ENCODE peak calls at places on chromosomes 5 and 9, in ten cellular contexts. T is NB4, P is OCI-LY7, Z is fibroblast of lung, K is pancreas, C is upper lobe of right lung, X is neural crest cell, F is natural killer cell, E is sigmoid colon, Q is PC-3. D is an unnamed sample.

GRCh38 chr9:115208503-115208902 is 90.5 kb upstream of the TNC start:
- DNase-seq in F (no peak), K (no peak), Z (peak; percentile 89), C (no peak), Q (peak; percentile 26), E (no peak), P (no peak), X (no peak), T (no peak), D (peak; percentile 46)

GRCh38 chr9:127162046-127162445 is 39.6 kb upstream of the ANGPTL2 start:
- DNase-seq in Z (no peak), P (peak; percentile 14), K (no peak), T (peak; percentile 80), C (no peak), F (no peak), Q (peak; percentile 2), E (peak; percentile 47), X (no peak), D (no peak)

GRCh38 chr9:29625292-29625731 is 2052.0 kb upstream of the C9orf72 start:
- DNase-seq in K (no peak), E (no peak), F (no peak), Q (no peak), X (no peak), Z (peak; percentile 60), C (no peak), T (no peak), P (no peak), D (peak; percentile 19)

GRCh38 chr9:116895956-116896355 is 208.9 kb downstream of the TRIM32 start:
- DNase-seq in P (no peak), C (no peak), X (no peak), K (no peak), Z (no peak), F (no peak), T (no peak), Q (peak; percentile 68), E (no peak), D (no peak)

GRCh38 chr5:59416441-59416840 is 477.1 kb downstream of the PDE4D start:
- DNase-seq in F (no peak), X (no peak), Z (peak; percentile 17), C (no peak), E (no peak), Q (peak; percentile 32), T (no peak), K (no peak), P (no peak), D (peak; percentile 5)

GRCh38 chr9:88681434-88681833 is 146.5 kb downstream of the NXNL2 start:
- DNase-seq in F (no peak), Z (no peak), P (no peak), X (no peak), T (no peak), K (no peak), C (no peak), E (no peak), Q (no peak), D (no peak)

GRCh38 chr9:121736147-121736721 is 84.8 kb downstream of the DAB2IP start:
- DNase-seq in Z (peak; percentile 47), C (peak; percentile 91), F (no peak), P (no peak), E (peak; percentile 91), Q (no peak), T (no peak), X (peak; percentile 38), K (peak; percentile 76), D (peak; percentile 59)

GRCh38 chr5:102911973-102912372 is 156.9 kb downstream of the PAM start:
- DNase-seq in P (no peak), F (no peak), Z (peak; percentile 84), E (no peak), Q (peak; percentile 92), X (no peak), T (no peak), C (no peak), K (no peak), D (peak; percentile 88)

GRCh38 chr9:38068616-38068865 is 486 bp downstream of the SHB start:
- DNase-seq in Z (peak; percentile 62), Q (peak; percentile 29), C (no peak), P (peak; percentile 30), E (peak; percentile 73), X (peak; percentile 22), K (no peak), F (peak; percentile 26), T (peak; percentile 58), D (peak; percentile 53)

GRCh38 chr5:102733534-102733933 is 21.6 kb upstream of the PAM start:
- DNase-seq in E (no peak), K (no peak), C (no peak), Q (no peak), Z (no peak), T (no peak), F (no peak), X (no peak), P (no peak), D (no peak)

GRCh38 chr5:180034564-180034963 is 37.0 kb downstream of the RNF130 start:
- DNase-seq in T (peak; percentile 41), F (no peak), Q (peak; percentile 73), P (no peak), K (no peak), C (no peak), E (no peak), Z (peak; percentile 57), X (no peak), D (no peak)

GRCh38 chr9:107739601-107740082 is 250.1 kb upstream of the KLF4 start:
- DNase-seq in E (peak; percentile 74), C (peak; percentile 66), Z (peak; percentile 70), T (no peak), F (no peak), K (no peak), Q (peak; percentile 81), X (no peak), P (no peak), D (peak; percentile 98)

GRCh38 chr5:179318193-179318955 is 26.9 kb downstream of the ADAMTS2 start:
- DNase-seq in X (peak; percentile 17), K (no peak), E (peak; percentile 58), Q (no peak), P (no peak), F (no peak), Z (peak; percentile 20), T (no peak), C (peak; percentile 23), D (no peak)

GRCh38 chr9:137369911-137370630 is 52.9 kb downstream of the EXD3 start:
- DNase-seq in X (peak; percentile 36), P (no peak), Q (no peak), K (peak; percentile 10), E (peak; percentile 52), F (no peak), C (no peak), T (no peak), Z (no peak), D (no peak)

GRCh38 chr9:129511320-129511900 is 109.5 kb downstream of the C9orf50 start:
- DNase-seq in C (no peak), Q (no peak), P (no peak), K (no peak), T (no peak), F (no peak), Z (no peak), X (no peak), E (no peak), D (no peak)
- TF ChIP-seq CTCF in C (no peak), Q (no peak), P (no peak), K (no peak), T (no peak), F (no peak), Z (no peak), X (no peak), E (no peak), D (no peak)

DNA sequence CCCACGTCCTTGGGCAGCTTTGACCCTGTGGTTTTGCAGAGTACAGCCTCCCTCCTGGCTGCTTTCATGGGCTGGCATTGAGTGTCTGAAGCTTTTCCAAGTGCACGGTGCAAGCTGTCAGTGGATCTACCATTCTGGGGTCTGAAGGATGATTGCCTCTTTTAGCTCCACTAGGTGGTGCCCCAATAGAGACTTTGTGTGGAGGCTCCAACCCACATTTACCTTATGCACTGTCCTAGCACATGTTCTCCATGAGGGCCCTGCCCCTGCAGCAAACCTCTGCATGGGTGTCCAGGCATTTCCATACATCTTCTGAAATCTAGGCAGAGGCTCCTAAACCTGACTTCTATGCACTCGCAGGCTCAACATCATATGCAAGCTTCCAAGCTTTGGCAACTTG is 644.2 kb upstream of the CDH9 start:
- DNase-seq in Z (no peak), C (no peak), Q (peak; percentile 40), E (no peak), F (no peak), K (no peak), P (no peak), X (no peak), T (peak; percentile 32), D (no peak)
- TF ChIP-seq CTCF in Z (no peak), C (no peak), Q (peak; percentile 52), E (no peak), F (no peak), K (no peak), P (peak; percentile 12), X (peak; percentile 26), T (peak; percentile 41), D (no peak)

GRCh38 chr5:61357745-61358144 is 25.7 kb downstream of the ZSWIM6 start:
- DNase-seq in P (peak; percentile 11), Z (no peak), C (no peak), F (no peak), Q (peak; percentile 30), K (no peak), T (peak; percentile 38), E (no peak), X (no peak), D (no peak)
- TF ChIP-seq CTCF in P (peak; percentile 75), Z (peak; percentile 43), C (peak; percentile 26), F (peak; percentile 38), Q (peak; percentile 61), K (no peak), T (peak; percentile 34), E (no peak), X (peak; percentile 58), D (peak; percentile 34)

GRCh38 chr9:79757074-79757473 is 185.3 kb downstream of the TLE4 start:
- DNase-seq in X (no peak), C (no peak), T (no peak), Q (no peak), K (no peak), E (no peak), Z (no peak), F (no peak), P (no peak), D (no peak)
- TF ChIP-seq CTCF in X (no peak), C (no peak), T (no peak), Q (no peak), K (no peak), E (no peak), Z (no peak), F (no peak), P (no peak), D (no peak)

DNA sequence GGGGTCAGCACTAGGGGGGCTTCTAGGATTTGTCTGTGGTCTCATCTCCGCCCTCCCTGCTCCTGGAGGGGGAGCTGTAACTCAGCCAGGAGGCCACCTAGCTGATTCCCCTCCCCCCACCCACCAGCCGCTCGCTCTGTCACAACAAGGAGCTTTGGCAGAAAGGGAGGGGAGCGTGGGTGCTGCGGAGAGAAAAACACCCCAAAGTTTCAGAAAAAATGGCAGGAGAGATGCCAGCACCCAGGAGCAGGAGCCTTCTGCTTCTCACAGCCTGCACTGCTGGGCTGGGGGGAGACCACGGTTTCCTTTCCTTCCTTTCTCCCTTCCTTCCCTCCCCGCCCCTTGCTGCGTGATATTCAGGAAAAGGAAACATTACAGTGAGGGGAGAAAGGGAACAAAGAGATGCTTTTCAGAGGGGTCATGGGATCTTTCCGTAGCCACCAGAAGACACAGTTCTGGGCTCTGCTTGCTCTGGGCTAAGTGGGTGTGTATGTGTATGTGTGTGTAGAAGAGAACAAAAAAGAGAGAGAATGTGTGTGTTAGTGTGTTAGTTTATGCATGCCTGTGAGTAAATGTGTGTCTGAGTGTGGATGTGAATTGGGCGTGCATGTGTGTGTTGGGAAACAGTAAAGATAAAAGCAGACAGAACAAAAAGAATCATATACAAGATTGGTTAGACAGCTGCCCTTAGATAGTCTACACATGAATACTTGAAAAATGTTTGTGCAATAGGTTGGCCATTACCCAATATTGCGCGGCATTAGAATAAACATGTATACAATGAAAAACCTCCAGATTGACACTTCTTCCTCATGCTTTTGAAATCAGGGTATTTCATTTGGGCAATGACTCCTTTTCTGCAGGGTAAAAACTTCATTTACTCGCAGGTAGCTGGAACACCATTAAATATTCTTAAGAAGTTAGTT is 36.4 kb upstream of the HSPA9 start:
- DNase-seq in F (peak; percentile 17), Q (no peak), T (no peak), Z (peak; percentile 4), K (no peak), C (peak; percentile 42), P (no peak), X (peak; percentile 41), E (peak; percentile 66), D (no peak)
- TF ChIP-seq CTCF in F (no peak), Q (no peak), T (no peak), Z (peak; percentile 11), K (no peak), C (no peak), P (no peak), X (no peak), E (no peak), D (no peak)

D was measured in fibroblast of the aortic adventitia.